ENCODE peak calls at places on chromosomes 2 and 18, in six cellular contexts. U, T, E, V, X and F are unnamed samples.

GRCh38 chr18:63451774-63452173 is 25.0 kb upstream of the SERPINB5 start:
- DNase-seq in U (no peak), T (no peak), E (no peak), V (no peak), X (no peak), F (no peak)

GRCh38 chr2:72139471-72139870 is 8.2 kb downstream of the CYP26B1 start:
- DNase-seq in U (no peak), T (no peak), E (no peak), V (no peak), X (no peak), F (no peak)

GRCh38 chr2:197258580-197258979 is 52.0 kb downstream of the ANKRD44 start:
- DNase-seq in U (no peak), T (no peak), E (no peak), V (no peak), X (no peak), F (no peak)

GRCh38 chr2:38092196-38092902 is 16.4 kb upstream of the CYP1B1 start:
- DNase-seq in U (no peak), T (peak; percentile 71), E (no peak), V (peak; percentile 75), X (peak; percentile 46), F (no peak)

GRCh38 chr2:204115288-204115687 is 178.7 kb downstream of the ICOS start:
- DNase-seq in U (no peak), T (no peak), E (no peak), V (no peak), X (no peak), F (no peak)

GRCh38 chr2:10487144-10488104 is 39.3 kb upstream of the ODC1 start:
- DNase-seq in U (no peak), T (no peak), E (no peak), V (no peak), X (no peak), F (no peak)

GRCh38 chr2:60297296-60298010 is 256.0 kb downstream of the BCL11A start:
- DNase-seq in U (no peak), T (peak; percentile 46), E (no peak), V (no peak), X (no peak), F (no peak)

GRCh38 chr2:146931109-146931508 is 913.7 kb upstream of the ACVR2A start:
- DNase-seq in U (no peak), T (no peak), E (no peak), V (no peak), X (no peak), F (no peak)

GRCh38 chr2:85996591-85996990 is 107.8 kb upstream of the ST3GAL5 start:
- DNase-seq in U (no peak), T (no peak), E (no peak), V (no peak), X (no peak), F (no peak)

GRCh38 chr2:223944166-223944703 is 900 bp downstream of the WDFY1 start:
- DNase-seq in U (no peak), T (no peak), E (peak; percentile 84), V (no peak), X (peak; percentile 41), F (peak; percentile 74)

GRCh38 chr2:35973132-35973736 is 382.3 kb upstream of the CRIM1 start:
- DNase-seq in U (no peak), T (no peak), E (no peak), V (peak; percentile 16), X (no peak), F (no peak)

GRCh38 chr18:73060666-73061270 is 193.0 kb upstream of the NETO1 start:
- DNase-seq in U (no peak), T (no peak), E (no peak), V (peak; percentile 71), X (no peak), F (no peak)

GRCh38 chr2:144162652-144163051 is 357.3 kb downstream of the ZEB2 start:
- DNase-seq in U (peak; percentile 31), T (no peak), E (no peak), V (no peak), X (peak; percentile 11), F (no peak)

GRCh38 chr2:149735237-149735958 is 147.8 kb upstream of the MMADHC start:
- DNase-seq in U (no peak), T (no peak), E (no peak), V (no peak), X (no peak), F (no peak)

DNA sequence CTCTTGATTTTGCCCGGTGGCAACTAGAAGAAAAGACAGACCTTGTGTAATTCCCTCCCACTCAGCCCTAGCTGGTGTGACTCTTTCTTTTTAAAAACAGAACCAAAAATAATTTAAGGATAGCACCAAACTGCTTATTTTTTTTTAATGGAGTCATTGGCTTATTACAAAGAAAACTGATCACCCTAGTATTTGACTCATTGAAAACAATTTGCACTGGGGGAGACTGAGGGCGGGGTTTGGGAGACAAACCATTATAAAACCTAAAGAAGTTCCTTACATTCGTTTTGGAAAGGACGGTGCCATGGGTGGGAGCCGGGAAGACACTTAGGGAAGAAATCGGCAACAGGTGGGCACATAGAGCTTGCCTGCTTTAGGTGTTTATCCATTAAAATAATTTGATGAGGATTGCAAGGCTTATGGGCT is 2.5 kb downstream of the PAX3 start:
- DNase-seq in U (no peak), T (no peak), E (no peak), V (no peak), X (no peak), F (no peak)
- H3K4me3 ChIP-seq in U (no peak overlapping the region), T (no peak overlapping the region), E (no peak overlapping the region), V (peak overlapping the region; percentile 96), X (peak overlapping the region; percentile 35), F (no peak overlapping the region)

DNA sequence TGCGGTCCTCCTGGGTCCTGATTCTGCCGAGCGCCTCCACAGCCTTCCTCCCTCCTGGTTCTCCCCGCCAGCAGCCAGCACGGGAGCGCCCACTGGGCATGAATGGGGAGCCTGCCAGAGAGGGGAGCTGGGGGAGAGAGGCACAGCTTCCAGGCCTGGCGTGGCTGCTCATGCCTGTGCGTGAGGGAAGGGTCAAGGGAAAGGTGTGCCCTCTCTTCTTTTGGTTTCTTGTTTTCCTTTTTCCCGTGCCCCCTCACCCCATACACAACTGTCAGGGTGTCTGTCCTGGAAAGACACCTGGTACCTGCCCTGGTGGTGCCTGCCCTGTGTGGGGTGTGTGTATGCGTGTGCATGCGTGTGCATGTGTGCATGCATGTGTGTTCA is 4.7 kb upstream of the NEURL3 start:
- DNase-seq in U (no peak), T (no peak), E (no peak), V (no peak), X (no peak), F (no peak)
- H3K4me3 ChIP-seq in U (no peak overlapping the region), T (no peak overlapping the region), E (no peak overlapping the region), V (no peak overlapping the region), X (no peak overlapping the region), F (no peak overlapping the region)

GRCh38 chr2:108847000-108847399 is 60.4 kb downstream of the CCDC138 start:
- DNase-seq in U (no peak), T (no peak), E (no peak), V (no peak), X (no peak), F (no peak)
- H3K4me3 ChIP-seq in U (no peak overlapping the region), T (no peak overlapping the region), E (no peak overlapping the region), V (no peak overlapping the region), X (no peak overlapping the region), F (no peak overlapping the region)

GRCh38 chr18:74631242-74632087 is 33.8 kb downstream of the ZNF407 start:
- DNase-seq in U (no peak), T (no peak), E (no peak), V (peak; percentile 52), X (no peak), F (no peak)
- H3K4me3 ChIP-seq in U (no peak overlapping the region), T (no peak overlapping the region), E (no peak overlapping the region), V (no peak overlapping the region), X (no peak overlapping the region), F (no peak overlapping the region)

GRCh38 chr2:173075781-173076556 is at the start of gene MAP3K20:
- DNase-seq in U (peak; percentile 26), T (peak; percentile 79), E (peak; percentile 94), V (peak; percentile 22), X (peak; percentile 77), F (peak; percentile 91)

GRCh38 chr2:173076557-173077345 is 1.1 kb downstream of the MAP3K20 start:
- DNase-seq in U (peak; percentile 25), T (no peak), E (peak; percentile 87), V (peak; percentile 23), X (peak; percentile 47), F (peak; percentile 71)

GRCh38 chr2:173075056-173075780 is 428 bp upstream of the MAP3K20 start:
- DNase-seq in U (no peak), T (no peak), E (no peak), V (no peak), X (no peak), F (no peak)

GRCh38 chr2:173079141-173079540 is 3.5 kb downstream of the MAP3K20 start:
- DNase-seq in U (no peak), T (no peak), E (no peak), V (no peak), X (no peak), F (no peak)

GRCh38 chr2:173077506-173078177 is 2.0 kb downstream of the MAP3K20 start:
- DNase-seq in U (no peak), T (no peak), E (no peak), V (peak; percentile 6), X (no peak), F (no peak)
- H3K4me3 ChIP-seq in U (no peak overlapping the region), T (no peak overlapping the region), E (peak overlapping the region; percentile 54), V (no peak overlapping the region), X (peak overlapping the region; percentile 95), F (peak overlapping the region; percentile 72)

DNA sequence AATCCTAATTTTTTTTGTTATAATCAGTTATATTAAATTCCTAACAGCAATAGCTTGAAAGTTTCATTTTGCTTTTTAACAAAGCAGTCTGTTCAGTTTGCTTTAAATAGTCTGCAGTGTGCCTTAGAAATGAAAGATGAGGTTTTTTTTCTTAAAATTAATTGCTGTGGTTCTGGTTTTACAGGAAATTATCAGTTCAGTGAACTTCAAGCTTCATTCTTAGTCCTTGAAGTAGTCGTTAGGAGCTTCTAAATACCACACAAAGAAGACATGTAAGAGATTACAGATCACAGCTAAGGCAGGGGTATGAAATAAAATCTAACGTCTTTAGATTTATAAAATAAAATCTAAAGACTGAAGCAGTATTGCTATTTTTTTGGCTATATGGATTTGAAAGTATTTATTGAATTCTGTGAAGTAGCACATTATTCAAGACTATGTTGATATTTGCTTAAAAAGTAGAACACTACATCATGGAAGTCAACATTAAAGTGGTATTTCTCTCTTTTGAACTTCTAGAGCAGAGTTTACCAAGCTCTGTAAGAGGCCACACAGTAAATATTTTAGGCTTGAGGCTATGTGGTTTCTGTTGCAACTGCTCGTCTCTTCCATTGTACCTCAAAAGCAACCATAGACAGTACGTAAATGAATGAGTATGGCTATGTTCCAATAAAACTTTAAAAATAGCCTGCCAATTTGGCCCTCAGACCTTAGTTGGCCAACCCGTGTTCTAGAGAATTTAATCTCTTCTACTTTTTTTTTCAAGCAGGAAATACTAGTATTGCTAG is 81.5 kb upstream of the STON1 start:
- DNase-seq in U (no peak), T (no peak), E (no peak), V (peak; percentile 75), X (peak; percentile 8), F (no peak)
- H3K4me3 ChIP-seq in U (no peak overlapping the region), T (no peak overlapping the region), E (no peak overlapping the region), V (no peak overlapping the region), X (peak overlapping the region; percentile 16), F (no peak overlapping the region)